ENCODE peak calls at places on chromosomes 11 and 22, in eight cellular contexts. O, W, B, L, K, P, R and M are unnamed samples.

GRCh38 chr11:80846979-80847378 is 1406.1 kb upstream of the TENM4 start:
- DNase-seq in K (no peak), B (no peak), R (no peak), L (no peak), W (no peak), O (no peak), P (no peak), M (no peak)

GRCh38 chr11:66346476-66347424 is 679 bp downstream of the B4GAT1 start:
- DNase-seq in O (no peak), P (no peak), W (no peak), R (no peak), K (peak), B (no peak), L (no peak), M (no peak)

GRCh38 chr22:37639771-37640590 is 512 bp downstream of the SH3BP1 start:
- DNase-seq in B (no peak), O (peak), R (peak), L (no peak), W (no peak), K (peak), P (no peak), M (peak)

GRCh38 chr11:65585396-65586246 is 9.8 kb downstream of the EHBP1L1 start:
- DNase-seq in L (no peak), R (no peak), P (no peak), K (peak), O (no peak), B (no peak), W (peak), M (no peak)

GRCh38 chr11:35593143-35593542 is 25.1 kb upstream of the FJX1 start:
- DNase-seq in L (peak), O (no peak), P (peak), K (no peak), R (no peak), B (no peak), W (no peak), M (no peak)

GRCh38 chr11:130371004-130371590 is 56.4 kb upstream of the ZBTB44 start:
- DNase-seq in O (no peak), P (no peak), K (peak), R (no peak), B (no peak), W (no peak), L (no peak), M (no peak)

GRCh38 chr22:39179401-39179827 is 26.9 kb upstream of the CBX7 start:
- DNase-seq in P (no peak), R (no peak), O (no peak), K (peak), B (peak), W (no peak), L (no peak), M (no peak)

GRCh38 chr11:124841765-124842700 is 23.2 kb upstream of the ROBO3 start:
- DNase-seq in B (no peak), W (no peak), O (no peak), P (no peak), R (no peak), K (peak), L (no peak), M (no peak)

GRCh38 chr11:118291453-118291852 is 13.1 kb upstream of the CD3E start:
- DNase-seq in B (no peak), R (no peak), P (peak), W (no peak), K (no peak), O (no peak), L (peak), M (peak)

GRCh38 chr22:46693634-46694422 is 44.2 kb downstream of the CERK start:
- DNase-seq in W (no peak), R (no peak), B (no peak), O (no peak), P (no peak), K (no peak), L (no peak), M (no peak)

GRCh38 chr11:84437129-84438123 is 1151.3 kb upstream of the CCDC90B start:
- DNase-seq in O (peak), W (peak), P (no peak), K (peak), B (no peak), R (no peak), L (no peak), M (no peak)

GRCh38 chr11:65429724-65430405 is 7.3 kb downstream of the NEAT1 start:
- DNase-seq in W (peak), O (peak), B (no peak), K (peak), P (peak), L (peak), R (peak), M (peak)